ENCODE peak calls at places on chromosome 20, in four cellular contexts. One of them, this sample, is unnamed.

GRCh38 chr20:32528291-32528891 is 56.7 kb downstream of the NOL4L start:
- DNase-seq in SHP77: peak
- DNase-seq in keratinocyte: no peak
- DNase-seq in glutamatergic neuron: peak
- DNase-seq in this sample: no peak

GRCh38 chr20:18632196-18632789 is 44.4 kb downstream of the DTD1 start:
- DNase-seq in SHP77: peak
- DNase-seq in keratinocyte: peak
- DNase-seq in glutamatergic neuron: peak
- DNase-seq in this sample: peak

GRCh38 chr20:24634855-24635254 is 165.4 kb downstream of the SYNDIG1 start:
- DNase-seq in SHP77: peak
- DNase-seq in keratinocyte: no peak
- DNase-seq in glutamatergic neuron: no peak
- DNase-seq in this sample: no peak

GRCh38 chr20:58906894-58907293 is 54.4 kb downstream of the GNAS start:
- DNase-seq in SHP77: no peak
- DNase-seq in keratinocyte: no peak
- DNase-seq in glutamatergic neuron: no peak
- DNase-seq in this sample: no peak

GRCh38 chr20:330233-331149 is 5.1 kb downstream of the SOX12 start:
- DNase-seq in SHP77: peak
- DNase-seq in keratinocyte: peak
- DNase-seq in glutamatergic neuron: peak
- DNase-seq in this sample: no peak

GRCh38 chr20:14259691-14260090 is 77.7 kb downstream of the FLRT3 start:
- DNase-seq in SHP77: no peak
- DNase-seq in keratinocyte: no peak
- DNase-seq in glutamatergic neuron: no peak
- DNase-seq in this sample: no peak

GRCh38 chr20:20452254-20452676 is 84.4 kb downstream of the INSM1 start:
- DNase-seq in SHP77: peak
- DNase-seq in keratinocyte: peak
- DNase-seq in glutamatergic neuron: peak
- DNase-seq in this sample: peak

GRCh38 chr20:60087563-60088105 is 129.4 kb downstream of the CDH26 start:
- DNase-seq in SHP77: no peak
- DNase-seq in keratinocyte: no peak
- DNase-seq in glutamatergic neuron: no peak
- DNase-seq in this sample: no peak

GRCh38 chr20:64057628-64058498 is 5.1 kb upstream of the TCEA2 start:
- DNase-seq in SHP77: peak
- DNase-seq in keratinocyte: no peak
- DNase-seq in glutamatergic neuron: peak
- DNase-seq in this sample: no peak

GRCh38 chr20:17468073-17468840 is 62.9 kb downstream of the BFSP1 start:
- DNase-seq in SHP77: no peak
- DNase-seq in keratinocyte: no peak
- DNase-seq in glutamatergic neuron: no peak
- DNase-seq in this sample: no peak

GRCh38 chr20:3483784-3484183 is 13.0 kb downstream of the ATRN start:
- DNase-seq in SHP77: no peak
- DNase-seq in keratinocyte: no peak
- DNase-seq in glutamatergic neuron: no peak
- DNase-seq in this sample: no peak

GRCh38 chr20:35871311-35871771 is 83.0 kb downstream of the SCAND1 start:
- DNase-seq in SHP77: no peak
- DNase-seq in keratinocyte: peak
- DNase-seq in glutamatergic neuron: no peak
- DNase-seq in this sample: no peak

GRCh38 chr20:32301719-32302506 is 24.5 kb downstream of the KIF3B start:
- DNase-seq in SHP77: no peak
- DNase-seq in keratinocyte: no peak
- DNase-seq in glutamatergic neuron: no peak
- DNase-seq in this sample: no peak

GRCh38 chr20:23095504-23095903 is 9.4 kb upstream of the CD93 start:
- DNase-seq in SHP77: no peak
- DNase-seq in keratinocyte: no peak
- DNase-seq in glutamatergic neuron: no peak
- DNase-seq in this sample: no peak

GRCh38 chr20:19964289-19965263 is 52.6 kb upstream of the NAA20 start:
- DNase-seq in SHP77: peak
- DNase-seq in keratinocyte: no peak
- DNase-seq in glutamatergic neuron: no peak
- DNase-seq in this sample: no peak

GRCh38 chr20:6157345-6157744 is 34.5 kb upstream of the FERMT1 start:
- DNase-seq in SHP77: no peak
- DNase-seq in keratinocyte: no peak
- DNase-seq in glutamatergic neuron: no peak
- DNase-seq in this sample: no peak

GRCh38 chr20:11849270-11849920 is 68.3 kb upstream of the BTBD3 start:
- DNase-seq in SHP77: no peak
- DNase-seq in keratinocyte: no peak
- DNase-seq in glutamatergic neuron: no peak
- DNase-seq in this sample: no peak

GRCh38 chr20:53202781-53203180 is 230.6 kb downstream of the TSHZ2 start:
- DNase-seq in SHP77: no peak
- DNase-seq in keratinocyte: no peak
- DNase-seq in glutamatergic neuron: no peak
- DNase-seq in this sample: no peak

GRCh38 chr20:61633004-61633403 is 380.9 kb downstream of the CDH4 start:
- DNase-seq in SHP77: no peak
- DNase-seq in keratinocyte: no peak
- DNase-seq in glutamatergic neuron: no peak
- DNase-seq in this sample: no peak

GRCh38 chr20:8155848-8156602 is 24.0 kb downstream of the PLCB1 start:
- DNase-seq in SHP77: peak
- DNase-seq in keratinocyte: no peak
- DNase-seq in glutamatergic neuron: no peak
- DNase-seq in this sample: no peak

GRCh38 chr20:60055740-60056139 is 97.5 kb downstream of the CDH26 start:
- DNase-seq in SHP77: no peak
- DNase-seq in keratinocyte: no peak
- DNase-seq in glutamatergic neuron: no peak
- DNase-seq in this sample: no peak

GRCh38 chr20:35641743-35642142 is 23.0 kb downstream of the CPNE1 start:
- DNase-seq in SHP77: no peak
- DNase-seq in keratinocyte: no peak
- DNase-seq in glutamatergic neuron: no peak
- DNase-seq in this sample: no peak

GRCh38 chr20:38874460-38875169 is 51.6 kb upstream of the FAM83D start:
- DNase-seq in SHP77: no peak
- DNase-seq in keratinocyte: no peak
- DNase-seq in glutamatergic neuron: no peak
- DNase-seq in this sample: no peak

GRCh38 chr20:6837730-6838129 is 70.2 kb downstream of the BMP2 start:
- DNase-seq in SHP77: no peak
- DNase-seq in keratinocyte: no peak
- DNase-seq in glutamatergic neuron: no peak
- DNase-seq in this sample: no peak

GRCh38 chr20:1320016-1320415 is 8.9 kb downstream of the SDCBP2 start:
- DNase-seq in SHP77: no peak
- DNase-seq in keratinocyte: no peak
- DNase-seq in glutamatergic neuron: no peak
- DNase-seq in this sample: no peak

GRCh38 chr20:63183422-63184146 is 32.3 kb downstream of the YTHDF1 start:
- DNase-seq in SHP77: peak
- DNase-seq in keratinocyte: no peak
- DNase-seq in glutamatergic neuron: peak
- DNase-seq in this sample: no peak

GRCh38 chr20:24708411-24709295 is 239.2 kb downstream of the SYNDIG1 start:
- DNase-seq in SHP77: no peak
- DNase-seq in keratinocyte: no peak
- DNase-seq in glutamatergic neuron: no peak
- DNase-seq in this sample: no peak

GRCh38 chr20:17856024-17856564 is 112.5 kb downstream of the SNX5 start:
- DNase-seq in SHP77: no peak
- DNase-seq in keratinocyte: no peak
- DNase-seq in glutamatergic neuron: no peak
- DNase-seq in this sample: no peak

GRCh38 chr20:59788811-59789210 is 144.6 kb downstream of the SYCP2 start:
- DNase-seq in SHP77: no peak
- DNase-seq in keratinocyte: no peak
- DNase-seq in glutamatergic neuron: no peak
- DNase-seq in this sample: no peak

GRCh38 chr20:750801-751200 is 17.5 kb downstream of the SLC52A3 start:
- DNase-seq in SHP77: no peak
- DNase-seq in keratinocyte: no peak
- DNase-seq in glutamatergic neuron: no peak
- DNase-seq in this sample: no peak

GRCh38 chr20:62823688-62824475 is 7.0 kb downstream of the COL9A3 start:
- DNase-seq in SHP77: no peak
- DNase-seq in keratinocyte: no peak
- DNase-seq in glutamatergic neuron: no peak
- DNase-seq in this sample: no peak

GRCh38 chr20:25270829-25271251 is 23.0 kb downstream of the PYGB start:
- DNase-seq in SHP77: peak
- DNase-seq in keratinocyte: no peak
- DNase-seq in glutamatergic neuron: no peak
- DNase-seq in this sample: no peak

GRCh38 chr20:23228912-23229311 is 121.7 kb upstream of the NXT1 start:
- DNase-seq in SHP77: no peak
- DNase-seq in keratinocyte: no peak
- DNase-seq in glutamatergic neuron: no peak
- DNase-seq in this sample: no peak

GRCh38 chr20:7113577-7114466 is 346.3 kb downstream of the BMP2 start:
- DNase-seq in SHP77: peak
- DNase-seq in keratinocyte: no peak
- DNase-seq in glutamatergic neuron: peak
- DNase-seq in this sample: peak